ENCODE peak calls at places on chromosomes 2 and 18, in five cellular contexts. F is hepatic stellate cell, Y is heart left ventricle, J is iPS-NIHi11, T is memory B cell. L is an unnamed sample.

GRCh38 chr18:27599202-27599829 is 414.2 kb upstream of the CHST9 start:
- DNase-seq in F (peak; percentile 2), Y (no peak), J (peak; percentile 69), T (no peak), L (peak; percentile 60)

GRCh38 chr2:197378494-197378972 is 56.3 kb downstream of the SF3B1 start:
- DNase-seq in F (peak; percentile 41), Y (no peak), J (peak; percentile 73), T (peak; percentile 63), L (peak; percentile 64)

GRCh38 chr2:88059979-88060906 is 4.7 kb upstream of the KRCC1 start:
- DNase-seq in F (peak; percentile 46), Y (no peak), J (peak; percentile 66), T (no peak), L (no peak)

GRCh38 chr2:161650116-161651015 is 26.1 kb downstream of the SLC4A10 start:
- DNase-seq in F (no peak), Y (no peak), J (no peak), T (no peak), L (no peak)

GRCh38 chr2:133262888-133263287 is 305.4 kb downstream of the NCKAP5 start:
- DNase-seq in F (no peak), Y (no peak), J (no peak), T (no peak), L (no peak)

GRCh38 chr2:88810017-88810416 is 118.5 kb downstream of the RPIA start:
- DNase-seq in F (no peak), Y (no peak), J (no peak), T (no peak), L (no peak)

GRCh38 chr2:69961496-69961895 is at the start of gene ASPRV1:
- DNase-seq in F (no peak), Y (no peak), J (no peak), T (no peak), L (peak; percentile 43)

GRCh38 chr2:28587526-28588230 is 91.8 kb downstream of the PLB1 start:
- DNase-seq in F (no peak), Y (no peak), J (no peak), T (no peak), L (no peak)

GRCh38 chr2:46815121-46815802 is 100.3 kb downstream of the MCFD2 start:
- DNase-seq in F (no peak), Y (no peak), J (no peak), T (no peak), L (peak; percentile 41)

GRCh38 chr2:226963528-226963927 is 127.7 kb downstream of the RHBDD1 start:
- DNase-seq in F (peak; percentile 29), Y (no peak), J (no peak), T (no peak), L (peak; percentile 97)

GRCh38 chr2:83282067-83282795 is 1176.8 kb downstream of the SUCLG1 start:
- DNase-seq in F (no peak), Y (no peak), J (no peak), T (no peak), L (no peak)

GRCh38 chr2:226788064-226788463 is 11.6 kb downstream of the IRS1 start:
- DNase-seq in F (no peak), Y (no peak), J (no peak), T (no peak), L (no peak)

GRCh38 chr2:227939271-227940027 is 68.0 kb downstream of the DAW1 start:
- DNase-seq in F (peak; percentile 5), Y (no peak), J (peak; percentile 60), T (no peak), L (peak; percentile 67)

GRCh38 chr2:147829106-147829505 is 15.7 kb upstream of the ACVR2A start:
- DNase-seq in F (peak; percentile 16), Y (no peak), J (no peak), T (no peak), L (no peak)

GRCh38 chr2:26243643-26244478 is 571 bp downstream of the HADHA start:
- DNase-seq in F (peak; percentile 14), Y (no peak), J (no peak), T (no peak), L (no peak)

GRCh38 chr2:51013060-51013746 is 18.7 kb downstream of the NRXN1 start:
- DNase-seq in F (no peak), Y (no peak), J (peak; percentile 34), T (no peak), L (peak; percentile 69)

GRCh38 chr18:61400714-61401113 is 67.5 kb downstream of the CDH20 start:
- DNase-seq in F (peak; percentile 5), Y (no peak), J (no peak), T (no peak), L (no peak)

GRCh38 chr18:55863876-55864275 is 275.9 kb upstream of the TCF4 start:
- DNase-seq in F (no peak), Y (no peak), J (no peak), T (no peak), L (no peak)

GRCh38 chr2:204109681-204110080 is 173.1 kb downstream of the ICOS start:
- DNase-seq in F (no peak), Y (no peak), J (no peak), T (no peak), L (peak; percentile 87)

GRCh38 chr2:97951155-97951670 is 44.5 kb downstream of the TMEM131 start:
- DNase-seq in F (no peak), Y (no peak), J (no peak), T (no peak), L (peak; percentile 62)

GRCh38 chr2:229713371-229714079 is 830 bp downstream of the DNER start:
- DNase-seq in F (no peak), Y (no peak), J (peak; percentile 73), T (peak; percentile 19), L (no peak)

GRCh38 chr2:145464901-145465300 is 945.0 kb upstream of the ZEB2 start:
- DNase-seq in F (no peak), Y (no peak), J (no peak), T (no peak), L (no peak)

L was measured in islet precursor cell.